ENCODE peak calls at places on chromosomes 5 and 9, in eight cellular contexts. Z, D, S, N, H, K, T and E are unnamed samples.

GRCh38 chr9:17905356-17906203 is 326.7 kb downstream of the SH3GL2 start:
- DNase-seq in N (no peak), H (no peak), K (no peak), T (no peak), S (peak), Z (no peak), D (no peak), E (no peak)

GRCh38 chr9:74942801-74943200 is 9.9 kb downstream of the C9orf40 start:
- DNase-seq in S (no peak), Z (no peak), K (peak), N (peak), D (peak), H (no peak), T (no peak), E (no peak)

GRCh38 chr5:16529319-16529718 is 63.7 kb upstream of the ZNF622 start:
- DNase-seq in K (no peak), N (no peak), T (no peak), Z (no peak), S (no peak), D (no peak), H (no peak), E (no peak)

GRCh38 chr9:131180454-131180853 is 55.1 kb downstream of the NUP214 start:
- DNase-seq in T (no peak), D (no peak), S (no peak), K (no peak), H (peak), Z (no peak), N (peak), E (no peak)

GRCh38 chr9:69086769-69087168 is 51.2 kb downstream of the FXN start:
- DNase-seq in Z (no peak), H (no peak), S (no peak), N (peak), T (no peak), K (no peak), D (no peak), E (no peak)

GRCh38 chr9:5858833-5859232 is 25.9 kb upstream of the ERMP1 start:
- DNase-seq in N (no peak), D (no peak), T (no peak), H (no peak), Z (no peak), S (no peak), K (no peak), E (no peak)

GRCh38 chr5:131324311-131324710 is 60.5 kb downstream of the CDC42SE2 start:
- DNase-seq in T (no peak), H (no peak), S (peak), N (no peak), K (no peak), D (no peak), Z (no peak), E (no peak)

GRCh38 chr5:36593867-36594266 is 12.5 kb upstream of the SLC1A3 start:
- DNase-seq in D (no peak), T (no peak), S (no peak), K (no peak), N (no peak), Z (no peak), H (no peak), E (no peak)

GRCh38 chr5:159340511-159340910 is 10.2 kb upstream of the IL12B start:
- DNase-seq in K (no peak), N (no peak), Z (no peak), H (no peak), S (no peak), T (no peak), D (peak), E (no peak)

GRCh38 chr9:9615086-9615485 is 997.7 kb downstream of the PTPRD start:
- DNase-seq in T (no peak), N (no peak), H (no peak), K (no peak), Z (no peak), D (no peak), S (no peak), E (no peak)

GRCh38 chr5:91443028-91443427 is 59.9 kb upstream of the ARRDC3 start:
- DNase-seq in K (no peak), T (no peak), N (peak), Z (no peak), H (peak), D (no peak), S (no peak), E (no peak)

GRCh38 chr9:89387970-89388867 is 69.9 kb downstream of the SECISBP2 start:
- DNase-seq in S (no peak), Z (peak), H (peak), K (peak), T (no peak), N (peak), D (no peak), E (no peak)

GRCh38 chr9:9387511-9388115 is 1225.2 kb downstream of the PTPRD start:
- DNase-seq in K (no peak), H (no peak), T (no peak), Z (no peak), D (no peak), S (peak), N (no peak), E (no peak)

GRCh38 chr9:83330207-83331196 is 207.7 kb downstream of the FRMD3 start:
- DNase-seq in D (peak), T (no peak), S (peak), N (no peak), K (no peak), Z (no peak), H (no peak), E (no peak)

GRCh38 chr9:116899337-116900006 is 212.4 kb downstream of the TRIM32 start:
- DNase-seq in N (peak), Z (no peak), K (no peak), H (no peak), T (no peak), S (peak), D (no peak), E (no peak)

GRCh38 chr9:93964685-93965084 is 9.5 kb upstream of the BARX1 start:
- DNase-seq in K (no peak), S (no peak), D (no peak), H (no peak), N (no peak), Z (no peak), T (no peak), E (no peak)

GRCh38 chr9:71146511-71146910 is 25.1 kb upstream of the TRPM3 start:
- DNase-seq in K (no peak), D (no peak), N (no peak), H (no peak), T (no peak), S (no peak), Z (no peak), E (no peak)

GRCh38 chr9:87392091-87392490 is 105.6 kb upstream of the DAPK1 start:
- DNase-seq in K (no peak), D (no peak), S (no peak), T (no peak), Z (no peak), N (no peak), H (no peak), E (no peak)

GRCh38 chr5:61965074-61965473 is 340.9 kb upstream of the KIF2A start:
- DNase-seq in Z (no peak), T (no peak), K (no peak), D (no peak), H (no peak), N (peak), S (no peak), E (no peak)

GRCh38 chr5:128083033-128083810 is at the start of gene SLC12A2:
- DNase-seq in D (peak), T (peak), H (peak), N (peak), Z (peak), S (peak), K (peak), E (peak)

GRCh38 chr5:4411664-4412063 is 728.5 kb upstream of the ADAMTS16 start:
- DNase-seq in K (no peak), N (no peak), H (no peak), T (no peak), Z (no peak), S (peak), D (no peak), E (no peak)

GRCh38 chr5:152178350-152178699 is 226.8 kb downstream of the NMUR2 start:
- DNase-seq in T (no peak), Z (no peak), D (no peak), S (no peak), H (no peak), K (no peak), N (no peak), E (no peak)

GRCh38 chr5:133829786-133830185 is 138.6 kb downstream of the C5orf15 start:
- DNase-seq in K (no peak), T (no peak), N (no peak), Z (no peak), D (no peak), S (no peak), H (no peak), E (no peak)

GRCh38 chr5:94976863-94977262 is 308.0 kb downstream of the MCTP1 start:
- DNase-seq in Z (no peak), D (no peak), N (no peak), T (no peak), H (no peak), K (no peak), S (no peak), E (no peak)

GRCh38 chr9:106716820-106717219 is 146.1 kb upstream of the ZNF462 start:
- DNase-seq in T (no peak), K (no peak), D (no peak), H (no peak), S (no peak), N (no peak), Z (no peak), E (no peak)

GRCh38 chr9:90916147-90916734 is 114.6 kb downstream of the SYK start:
- DNase-seq in Z (no peak), D (no peak), T (no peak), K (peak), H (no peak), S (no peak), N (no peak), E (no peak)

GRCh38 chr9:90914196-90914595 is 112.6 kb downstream of the SYK start:
- DNase-seq in T (no peak), Z (peak), S (no peak), D (no peak), K (peak), N (no peak), H (no peak), E (no peak)

GRCh38 chr9:90914868-90915483 is 113.4 kb downstream of the SYK start:
- DNase-seq in D (peak), S (peak), Z (peak), K (peak), T (peak), H (peak), N (peak), E (peak)

GRCh38 chr9:90919883-90920282 is 118.3 kb downstream of the SYK start:
- DNase-seq in Z (no peak), K (peak), H (no peak), N (no peak), S (no peak), T (no peak), D (no peak), E (no peak)

GRCh38 chr9:90915693-90916092 is 114.1 kb downstream of the SYK start:
- DNase-seq in D (peak), T (no peak), S (peak), N (peak), H (no peak), Z (peak), K (peak), E (no peak)
- TF ChIP-seq CTCF in D (no peak), T (no peak), S (peak), N (peak), H (peak), Z (no peak), K (no peak), E (no peak)

GRCh38 chr5:154575869-154576806 is 98.1 kb upstream of the HAND1 start:
- DNase-seq in H (no peak), Z (no peak), T (no peak), D (no peak), S (peak), K (no peak), N (no peak), E (no peak)
- TF ChIP-seq CTCF in H (no peak), Z (no peak), T (no peak), D (no peak), S (peak), K (no peak), N (no peak), E (no peak)

GRCh38 chr5:59587489-59588337 is 305.8 kb downstream of the PDE4D start:
- DNase-seq in S (peak), K (no peak), N (peak), Z (no peak), D (peak), T (no peak), H (no peak), E (no peak)
- TF ChIP-seq CTCF in S (peak), K (no peak), N (peak), Z (no peak), D (no peak), T (no peak), H (peak), E (no peak)

GRCh38 chr5:141816598-141817399 is 61.4 kb downstream of the PCDH1 start:
- DNase-seq in H (no peak), S (peak), K (no peak), Z (peak), T (no peak), D (no peak), N (no peak), E (no peak)

GRCh38 chr5:141812512-141812911 is 65.7 kb downstream of the PCDH1 start:
- DNase-seq in H (no peak), K (no peak), D (no peak), T (no peak), Z (no peak), S (no peak), N (no peak), E (no peak)

GRCh38 chr5:141815051-141815795 is 63.0 kb downstream of the PCDH1 start:
- DNase-seq in H (no peak), D (no peak), K (no peak), S (no peak), Z (peak), T (no peak), N (no peak), E (no peak)

GRCh38 chr5:141815796-141816180 is 62.4 kb downstream of the PCDH1 start:
- DNase-seq in D (no peak), H (no peak), S (no peak), N (no peak), K (no peak), Z (no peak), T (no peak), E (no peak)

GRCh38 chr5:141814064-141814982 is 63.9 kb downstream of the PCDH1 start:
- DNase-seq in H (no peak), S (peak), Z (peak), K (no peak), N (peak), T (peak), D (peak), E (peak)
- TF ChIP-seq CTCF in H (peak), S (peak), Z (peak), K (peak), N (peak), T (no peak), D (peak), E (peak)

DNA sequence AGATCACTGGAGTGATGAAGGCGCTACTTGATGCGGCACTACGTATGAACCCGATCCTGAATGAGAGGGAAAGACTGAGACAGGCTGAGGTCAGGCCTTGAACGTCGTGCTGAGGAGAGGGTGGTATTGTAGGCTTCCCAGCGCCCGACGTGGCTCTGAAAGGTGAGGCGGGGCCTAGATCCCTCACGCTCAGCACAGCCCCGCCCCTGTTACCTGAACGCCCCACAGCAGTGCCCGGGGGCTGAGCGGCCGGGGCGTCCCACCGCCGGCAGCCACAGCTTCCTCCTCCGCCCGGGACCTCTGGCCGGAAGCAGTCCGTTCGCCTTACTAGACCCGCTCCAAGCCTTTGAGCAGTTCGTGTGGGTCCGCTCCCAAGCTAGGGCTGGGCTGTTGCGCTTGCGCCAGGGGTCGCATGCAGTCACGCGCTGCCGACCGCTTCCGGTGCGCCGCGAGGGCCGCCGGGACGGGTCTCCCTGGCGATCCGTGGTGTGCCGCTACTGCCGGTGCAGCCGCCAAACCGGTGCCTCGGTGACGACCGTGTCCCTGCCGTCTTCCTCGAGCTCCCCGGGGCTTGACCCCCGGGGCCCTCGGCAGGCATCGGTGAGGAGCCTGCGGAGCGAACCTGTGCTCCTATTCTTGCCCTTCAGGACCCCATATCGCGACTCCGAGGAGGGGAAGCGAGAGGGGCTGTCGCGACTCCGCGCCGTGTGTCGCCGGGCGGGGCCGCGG is at the start of the genes HMGXB3 and TIGD6:
- DNase-seq in N (peak), S (peak), H (peak), D (peak), T (peak), Z (peak), K (peak), E (peak)
- TF ChIP-seq CTCF in N (no peak), S (no peak), H (peak), D (no peak), T (no peak), Z (no peak), K (no peak), E (no peak)

GRCh38 chr5:115543365-115543700 is 1.2 kb downstream of the FEM1C start:
- DNase-seq in S (no peak), H (no peak), Z (peak), N (no peak), D (no peak), T (no peak), K (no peak), E (no peak)

GRCh38 chr5:115543931-115544370 is 624 bp downstream of the FEM1C start:
- DNase-seq in N (peak), D (peak), T (no peak), S (peak), Z (no peak), H (no peak), K (peak), E (no peak)

GRCh38 chr5:115542651-115543364 is 1.8 kb downstream of the FEM1C start:
- DNase-seq in D (no peak), N (no peak), K (no peak), H (no peak), Z (no peak), S (no peak), T (no peak), E (no peak)

GRCh38 chr5:115542076-115542475 is 2.5 kb downstream of the FEM1C start:
- DNase-seq in S (no peak), T (no peak), H (no peak), N (peak), K (no peak), D (no peak), Z (no peak), E (no peak)

GRCh38 chr5:115541586-115541985 is 3.0 kb downstream of the FEM1C start:
- DNase-seq in H (no peak), N (no peak), K (no peak), Z (no peak), T (no peak), S (no peak), D (no peak), E (no peak)
- TF ChIP-seq CTCF in H (no peak), N (no peak), K (no peak), Z (no peak), T (no peak), S (no peak), D (no peak), E (no peak)

GRCh38 chr5:99169309-99169708 is 240.5 kb upstream of the CHD1 start:
- DNase-seq in K (no peak), T (no peak), D (no peak), S (peak), H (no peak), N (peak), Z (no peak), E (no peak)
- TF ChIP-seq CTCF in K (no peak), T (no peak), D (no peak), S (no peak), H (no peak), N (no peak), Z (no peak), E (peak)

GRCh38 chr5:88889165-88890069 is 6.4 kb upstream of the MEF2C start:
- DNase-seq in D (no peak), T (peak), K (peak), S (peak), N (peak), Z (peak), H (no peak), E (no peak)
- TF ChIP-seq CTCF in D (no peak), T (no peak), K (no peak), S (no peak), N (no peak), Z (no peak), H (no peak), E (no peak)

GRCh38 chr5:13278148-13278547 is 666.3 kb downstream of the DNAH5 start:
- DNase-seq in N (no peak), T (no peak), H (no peak), S (peak), D (no peak), K (no peak), Z (no peak), E (no peak)
- TF ChIP-seq CTCF in N (no peak), T (no peak), H (peak), S (peak), D (no peak), K (peak), Z (no peak), E (no peak)

DNA sequence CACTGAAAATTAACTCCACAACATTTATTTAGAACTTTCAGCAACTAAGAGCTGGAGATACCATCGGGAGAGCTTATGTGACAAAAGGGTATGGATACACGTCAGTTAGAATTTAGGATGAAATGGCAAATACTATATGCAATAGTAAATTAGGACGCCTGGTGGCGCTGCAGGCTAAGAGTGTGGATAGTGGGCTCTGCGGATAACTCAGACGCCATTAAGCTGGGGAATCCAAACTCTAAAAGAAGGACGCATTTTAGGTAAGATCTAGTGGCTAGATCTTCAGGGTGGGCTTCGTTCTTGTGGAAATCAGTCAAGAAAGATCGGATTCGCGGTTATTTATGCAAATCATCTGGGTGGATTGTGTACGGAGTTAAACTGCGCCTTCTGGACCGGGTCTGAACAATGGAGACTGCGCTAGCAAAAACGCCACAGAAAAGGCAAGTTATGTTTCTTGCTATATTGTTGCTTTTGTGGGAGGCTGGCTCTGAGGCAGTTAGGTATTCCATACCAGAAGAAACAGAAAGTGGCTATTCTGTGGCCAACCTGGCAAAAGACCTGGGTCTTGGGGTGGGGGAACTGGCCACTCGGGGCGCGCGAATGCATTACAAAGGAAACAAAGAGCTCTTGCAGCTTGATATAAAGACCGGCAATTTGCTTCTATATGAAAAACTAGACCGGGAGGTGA is at the start of gene PCDHB5:
- DNase-seq in H (no peak), Z (no peak), T (no peak), N (peak), K (no peak), D (peak), S (peak), E (no peak)
- TF ChIP-seq CTCF in H (peak), Z (no peak), T (no peak), N (peak), K (no peak), D (peak), S (peak), E (no peak)